ENCODE peak calls at places on chromosomes 4 and X, in ten cellular contexts. U is BJ; S is SHP77; K is T-helper 2 cell; O is nephron progenitor cell; V is stimulated activated CD4-positive, alpha-beta T cell treated with anti-CD3 and anti-CD28 coated beads, Interleukin-15, amount 100 ng/mL, for 24 hours; G is pons; M is activated naive CD8-positive, alpha-beta T cell treated with anti-CD3 and anti-CD28 coated beads, Interleukin-2, amount 50 U/mL, for 24 hours; B is neural progenitor cell; I is adipocyte. W is an unnamed sample.
A peak's percentile ranks its signal among the peaks of the same experiment; 100 is the strongest.

GRCh38 chrX:48575642-48576041 is 1.4 kb downstream of the RBM3 start:
- DNase-seq in K (no peak), O (no peak), G (no peak), B (no peak), I (no peak), U (no peak), M (no peak), V (no peak), S (no peak), W (no peak)

GRCh38 chr4:6019316-6020263 is 1.4 kb upstream of the C4orf50 start:
- DNase-seq in S (peak; percentile 21), I (peak; percentile 70), M (peak; percentile 39), G (peak; percentile 41), V (peak; percentile 41), B (peak; percentile 92), O (peak; percentile 74), U (no peak), K (peak; percentile 41), W (no peak)

GRCh38 chr4:143215873-143216272 is 31.2 kb downstream of the USP38 start:
- DNase-seq in O (no peak), B (no peak), M (no peak), I (peak; percentile 31), G (no peak), S (no peak), V (no peak), K (no peak), U (no peak), W (no peak)

GRCh38 chr4:1574601-1575417 is 109.3 kb downstream of the FAM53A start:
- DNase-seq in B (no peak), G (no peak), S (no peak), O (no peak), K (no peak), M (no peak), I (no peak), V (no peak), U (no peak), W (no peak)

GRCh38 chr4:134202557-134202956 is 968 bp upstream of the PABPC4L start:
- DNase-seq in V (no peak), B (no peak), S (no peak), G (no peak), U (no peak), O (no peak), I (peak; percentile 33), K (no peak), M (no peak), W (no peak)

GRCh38 chr4:45741897-45742296 is 382.0 kb downstream of the GABRG1 start:
- DNase-seq in K (no peak), U (no peak), M (no peak), I (no peak), V (no peak), S (no peak), G (no peak), B (peak; percentile 15), O (no peak), W (no peak)

GRCh38 chrX:153474718-153475117 is 4.3 kb upstream of the HAUS7 start:
- DNase-seq in I (peak; percentile 75), U (no peak), K (peak; percentile 50), G (no peak), S (no peak), V (peak; percentile 53), B (peak; percentile 68), O (peak; percentile 52), M (peak; percentile 34), W (no peak)

GRCh38 chr4:148292596-148293175 is 149.5 kb downstream of the NR3C2 start:
- DNase-seq in M (no peak), G (no peak), B (no peak), O (no peak), U (no peak), S (no peak), V (no peak), K (no peak), I (no peak), W (no peak)

GRCh38 chr4:40562681-40563080 is 67.0 kb downstream of the RBM47 start:
- DNase-seq in S (no peak), O (no peak), I (no peak), U (no peak), K (no peak), M (no peak), G (no peak), B (no peak), V (no peak), W (no peak)

GRCh38 chrX:115679460-115679859 is 118.5 kb downstream of the PLS3 start:
- DNase-seq in B (peak; percentile 54), I (peak; percentile 68), M (no peak), S (no peak), K (no peak), O (no peak), G (peak; percentile 30), U (no peak), V (no peak), W (no peak)

W was measured in GM12864.